ENCODE peak calls at places on chromosomes 5 and 9, in five cellular contexts. Z is GM06990, I is bronchial epithelial cell, B is dorsolateral prefrontal cortex, M is progenitor cell of endocrine pancreas. W is an unnamed sample.

GRCh38 chr9:84173961-84174360 is 166.6 kb downstream of the SLC28A3 start:
- DNase-seq in Z (no peak), I (no peak), B (no peak), M (no peak), W (no peak)

GRCh38 chr5:144144956-144145751 is 25.3 kb downstream of the YIPF5 start:
- DNase-seq in Z (no peak), I (peak; percentile 92), B (no peak), M (no peak), W (no peak)

GRCh38 chr5:64869419-64869818 is 100.7 kb downstream of the CWC27 start:
- DNase-seq in Z (no peak), I (peak; percentile 69), B (no peak), M (no peak), W (no peak)

GRCh38 chr5:138932171-138932810 is 57.2 kb upstream of the LRRTM2 start:
- DNase-seq in Z (no peak), I (no peak), B (no peak), M (no peak), W (no peak)

GRCh38 chr9:7320139-7320538 is 479.4 kb downstream of the DMAC1 start:
- DNase-seq in Z (no peak), I (peak; percentile 96), B (no peak), M (no peak), W (no peak)

GRCh38 chr5:133773247-133774202 is 161.2 kb upstream of the FSTL4 start:
- DNase-seq in Z (no peak), I (peak; percentile 11), B (no peak), M (no peak), W (no peak)

GRCh38 chr5:143582869-143583268 is 179.4 kb upstream of the NR3C1 start:
- DNase-seq in Z (no peak), I (peak; percentile 81), B (no peak), M (no peak), W (no peak)

GRCh38 chr9:35675732-35676392 is 2.1 kb downstream of the CA9 start:
- DNase-seq in Z (no peak), I (no peak), B (no peak), M (peak; percentile 86), W (peak; percentile 74)

GRCh38 chr9:137891588-137892423 is 14.2 kb downstream of the CACNA1B start:
- DNase-seq in Z (no peak), I (no peak), B (no peak), M (no peak), W (no peak)

GRCh38 chr5:41978686-41979085 is 53.6 kb downstream of the FBXO4 start:
- DNase-seq in Z (no peak), I (no peak), B (no peak), M (no peak), W (no peak)

GRCh38 chr5:175893466-175893865 is 22.1 kb downstream of the CPLX2 start:
- DNase-seq in Z (no peak), I (no peak), B (no peak), M (no peak), W (no peak)

GRCh38 chr5:34655354-34655991 is 655 bp upstream of the RAI14 start:
- DNase-seq in Z (peak; percentile 23), I (peak; percentile 84), B (no peak), M (peak; percentile 15), W (peak; percentile 49)

GRCh38 chr5:171681667-171682066 is 104.0 kb upstream of the SMIM23 start:
- DNase-seq in Z (no peak), I (peak; percentile 59), B (no peak), M (no peak), W (no peak)

DNA sequence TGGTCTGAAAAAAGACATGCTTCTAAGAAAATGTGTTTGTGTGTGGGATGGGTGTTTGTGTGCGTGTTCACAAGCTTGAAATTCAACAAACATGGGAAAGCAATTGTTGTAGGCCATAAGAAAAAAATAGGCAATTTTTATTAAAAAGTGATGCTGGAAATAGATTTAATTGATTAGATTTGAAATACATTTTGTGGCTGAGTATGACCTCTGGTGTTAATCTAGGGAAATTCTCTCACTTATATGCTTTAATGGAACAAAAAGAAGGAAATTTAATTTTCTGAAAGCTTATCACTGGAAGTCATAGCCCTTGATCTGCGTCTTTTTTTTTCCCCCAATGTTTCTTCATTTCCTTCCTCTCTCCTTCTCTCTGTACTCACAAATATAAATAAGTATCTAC is 3.5 kb upstream of the KCNN2 start:
- DNase-seq in Z (no peak), I (no peak), B (no peak), M (no peak), W (no peak)
- TF ChIP-seq CTCF in Z (no peak), I (no peak), B (no peak), M (peak; percentile 37), W (no peak)

DNA sequence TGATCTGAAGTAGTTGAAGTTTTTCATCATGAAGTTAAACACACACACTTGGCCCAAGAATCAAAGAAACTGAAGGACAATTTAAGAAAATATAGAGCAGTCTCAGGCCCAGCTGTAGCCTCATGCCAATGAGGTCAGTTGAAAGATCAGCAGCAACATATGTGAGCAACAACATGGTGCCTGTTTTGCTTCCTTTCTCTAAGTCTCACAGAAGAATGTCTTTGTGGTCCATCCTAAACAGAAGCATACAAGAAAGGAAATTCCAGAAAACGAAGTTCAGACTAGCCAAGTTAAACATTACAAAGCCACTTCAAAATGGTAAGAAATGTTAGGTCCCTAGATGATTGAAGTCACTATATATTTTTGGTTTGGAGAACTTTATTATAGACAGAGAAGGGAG is 1737.3 kb downstream of the MAT2B start:
- DNase-seq in Z (no peak), I (no peak), B (no peak), M (no peak), W (no peak)
- TF ChIP-seq CTCF in Z (no peak), I (no peak), B (no peak), M (no peak), W (no peak)

DNA sequence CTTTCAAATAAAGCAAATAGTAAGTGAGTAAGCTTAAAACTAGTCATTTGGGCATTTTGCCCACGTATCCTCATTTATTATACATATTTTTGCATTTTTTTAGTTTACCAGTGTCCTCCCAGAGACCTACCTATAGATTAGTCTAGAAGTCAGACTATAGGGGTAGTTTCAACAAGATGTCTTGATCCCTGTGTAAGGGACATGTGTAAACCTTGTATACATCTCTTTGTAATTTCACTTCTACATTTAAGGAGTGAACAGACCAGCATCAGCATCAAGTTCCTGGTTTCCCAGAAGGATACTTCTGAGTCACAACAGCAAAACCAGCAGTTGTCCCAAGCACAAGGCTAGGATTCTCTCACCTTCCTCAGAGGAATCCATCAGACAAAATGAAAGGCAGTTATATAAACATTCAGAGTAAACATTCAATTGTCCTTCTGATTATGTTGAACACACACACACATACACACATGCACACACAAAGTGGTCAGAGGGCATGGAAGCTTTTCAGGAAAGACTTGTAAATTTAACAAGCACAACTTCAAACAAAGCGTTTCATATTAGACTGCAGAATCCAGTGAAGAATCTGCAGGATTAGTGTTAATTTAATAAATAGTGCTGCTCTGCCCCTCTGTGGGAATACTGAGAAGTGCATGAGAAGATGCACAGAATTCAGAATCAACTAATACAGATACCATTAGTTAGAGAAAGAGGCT is 55.4 kb downstream of the HINT1 start:
- DNase-seq in Z (no peak), I (peak; percentile 43), B (no peak), M (no peak), W (peak; percentile 53)
- TF ChIP-seq CTCF in Z (peak; percentile 60), I (peak; percentile 45), B (peak; percentile 83), M (peak; percentile 71), W (peak; percentile 78)

GRCh38 chr5:172697123-172698121 is 56.4 kb downstream of the NEURL1B start:
- DNase-seq in Z (peak; percentile 67), I (peak; percentile 64), B (peak; percentile 87), M (peak; percentile 79), W (peak; percentile 88)
- TF ChIP-seq CTCF in Z (peak; percentile 93), I (peak; percentile 95), B (peak; percentile 85), M (peak; percentile 93), W (peak; percentile 91)

GRCh38 chr9:130368631-130369103 is 76.1 kb upstream of the ASS1 start:
- DNase-seq in Z (no peak), I (peak; percentile 13), B (no peak), M (no peak), W (no peak)
- TF ChIP-seq CTCF in Z (no peak), I (no peak), B (no peak), M (no peak), W (no peak)